ENCODE peak calls at places on chromosomes 16 and 17, in four cellular contexts. F is heart left ventricle, O is H54, H is testis. I is an unnamed sample.

GRCh38 chr16:65875362-65876199 is 490.9 kb upstream of the CDH5 start:
- DNase-seq in F (no peak), O (no peak), H (no peak), I (no peak)

GRCh38 chr16:51950118-51950517 is 596.8 kb downstream of the TOX3 start:
- DNase-seq in F (no peak), O (no peak), H (no peak), I (no peak)

GRCh38 chr16:84583995-84584394 is 33.9 kb downstream of the COTL1 start:
- DNase-seq in F (no peak), O (no peak), H (no peak), I (no peak)

GRCh38 chr17:50586421-50587247 is 26.1 kb downstream of the CACNA1G start:
- DNase-seq in F (no peak), O (no peak), H (no peak), I (no peak)

GRCh38 chr16:56355786-56356275 is 69.5 kb downstream of the AMFR start:
- DNase-seq in F (peak), O (no peak), H (peak), I (peak)

GRCh38 chr16:12625068-12625467 is 178.6 kb downstream of the CPPED1 start:
- DNase-seq in F (no peak), O (no peak), H (no peak), I (no peak)

GRCh38 chr17:43813386-43813785 is 19.6 kb downstream of the MPP3 start:
- DNase-seq in F (no peak), O (peak), H (no peak), I (no peak)

GRCh38 chr16:28882476-28883180 is 4.3 kb downstream of the ATP2A1 start:
- DNase-seq in F (no peak), O (no peak), H (no peak), I (no peak)

GRCh38 chr17:1067282-1067956 is 70.5 kb downstream of the TIMM22 start:
- DNase-seq in F (peak), O (no peak), H (no peak), I (no peak)

GRCh38 chr16:718922-719321 is 2.0 kb upstream of the ANTKMT start:
- DNase-seq in F (no peak), O (no peak), H (no peak), I (no peak)

GRCh38 chr17:39757931-39758873 is 20.5 kb downstream of the GRB7 start:
- DNase-seq in F (no peak), O (no peak), H (no peak), I (no peak)

GRCh38 chr17:14205992-14206461 is 30.6 kb downstream of the CDRT15 start:
- DNase-seq in F (peak), O (no peak), H (no peak), I (no peak)

GRCh38 chr16:2095315-2095853 is 40.3 kb downstream of the PKD1 start:
- DNase-seq in F (no peak), O (peak), H (no peak), I (no peak)

GRCh38 chr17:46264456-46265198 is 30.3 kb upstream of the LRRC37A start:
- DNase-seq in F (no peak), O (peak), H (no peak), I (no peak)

GRCh38 chr16:81855552-81856153 is 76.6 kb downstream of the PLCG2 start:
- DNase-seq in F (no peak), O (no peak), H (no peak), I (no peak)

GRCh38 chr16:383326-384020 is 1.7 kb upstream of the PGAP6 start:
- DNase-seq in F (no peak), O (no peak), H (no peak), I (no peak)

GRCh38 chr16:78275420-78275819 is 176.0 kb downstream of the WWOX start:
- DNase-seq in F (no peak), O (no peak), H (no peak), I (no peak)

GRCh38 chr17:32927724-32928526 is at the start of gene TMEM98:
- DNase-seq in F (peak), O (no peak), H (peak), I (peak)

GRCh38 chr17:37743612-37743874 is 1.3 kb downstream of the HNF1B start:
- DNase-seq in F (no peak), O (no peak), H (no peak), I (no peak)
- TF ChIP-seq POLR2A in F (no peak), O (no peak), H (no peak), I (no peak)

GRCh38 chr16:61946019-61946418 is 90.2 kb downstream of the CDH8 start:
- DNase-seq in F (no peak), O (no peak), H (no peak), I (no peak)
- TF ChIP-seq POLR2A in F (no peak), O (no peak), H (no peak), I (no peak)

DNA sequence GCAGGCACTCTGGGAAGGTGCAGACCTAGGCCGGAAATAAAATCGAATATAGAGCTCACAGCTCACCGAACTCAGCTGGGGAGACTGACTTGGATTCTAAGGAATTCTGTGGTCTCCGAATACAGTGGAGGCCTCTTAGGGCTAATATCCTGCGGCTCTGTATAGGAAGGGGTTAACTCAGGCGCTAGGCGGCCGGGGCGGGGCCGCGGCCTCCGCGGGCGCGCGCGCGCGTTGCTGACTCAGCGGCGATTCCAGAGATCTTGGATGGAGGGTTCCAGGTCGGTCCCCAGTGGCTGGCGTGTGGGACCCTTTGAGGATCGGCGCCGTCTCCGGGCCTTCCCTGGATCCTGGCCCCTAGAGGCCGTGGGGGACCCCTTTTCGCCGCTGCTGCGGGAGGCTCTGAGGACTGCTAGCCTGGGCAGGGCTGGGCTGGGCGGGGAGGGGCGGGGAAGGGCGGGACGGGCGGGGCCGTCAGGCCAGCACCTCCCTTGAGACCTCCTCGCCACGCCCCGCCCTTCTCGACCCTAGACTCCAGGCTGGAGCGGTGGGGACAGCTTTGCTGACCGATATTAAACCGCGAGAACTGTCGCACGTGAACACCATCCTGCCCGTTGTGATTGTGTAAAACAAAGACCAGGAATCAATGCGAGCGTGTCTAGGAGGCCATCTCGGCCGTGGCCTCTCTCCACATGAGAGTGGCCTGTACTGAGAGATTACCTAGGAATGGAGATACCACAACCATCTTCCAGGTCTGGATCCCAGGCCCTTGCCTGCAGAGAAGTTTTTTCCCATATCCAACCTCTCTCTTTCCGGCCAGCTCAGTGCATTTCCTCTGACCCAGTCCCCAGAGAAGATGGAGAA is 1.4 kb upstream of the PLEKHH3 start:
- DNase-seq in F (peak), O (peak), H (peak), I (peak)
- TF ChIP-seq POLR2A in F (peak), O (peak), H (no peak), I (peak)

GRCh38 chr17:5434984-5435383 is 4.0 kb downstream of the C1QBP start:
- DNase-seq in F (no peak), O (no peak), H (peak), I (no peak)

GRCh38 chr17:5438716-5439445 is at the start of gene C1QBP:
- DNase-seq in F (peak), O (peak), H (peak), I (peak)

GRCh38 chr17:5437721-5438317 is 1.1 kb downstream of the C1QBP start:
- DNase-seq in F (no peak), O (no peak), H (no peak), I (peak)

GRCh38 chr17:5443728-5444127 is 4.8 kb upstream of the C1QBP start:
- DNase-seq in F (no peak), O (no peak), H (no peak), I (no peak)

DNA sequence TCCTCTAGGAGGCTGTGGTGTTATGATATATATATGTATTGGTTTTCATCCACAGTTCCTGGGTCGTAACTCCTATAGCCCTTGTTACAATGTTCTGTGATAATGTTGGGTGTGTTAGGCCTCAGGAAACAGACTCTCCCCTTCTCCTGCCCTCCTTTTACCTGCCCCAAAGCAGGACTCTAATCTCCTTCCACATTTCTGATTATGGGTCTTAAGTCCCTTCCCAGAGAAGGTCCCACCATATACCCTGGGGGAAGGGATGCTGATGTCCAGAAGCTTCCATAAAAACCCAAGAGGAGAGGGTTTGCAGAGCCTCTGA is 450 bp upstream of the C1QBP start:
- DNase-seq in F (no peak), O (no peak), H (no peak), I (no peak)
- TF ChIP-seq POLR2A in F (no peak), O (no peak), H (no peak), I (no peak)

GRCh38 chr17:78114831-78115723 is 13.5 kb downstream of the TMC6 start:
- DNase-seq in F (no peak), O (no peak), H (no peak), I (no peak)

GRCh38 chr17:78111012-78111726 is 17.4 kb downstream of the TMC6 start:
- DNase-seq in F (no peak), O (no peak), H (no peak), I (no peak)

GRCh38 chr17:78111727-78112507 is 16.6 kb downstream of the TMC6 start:
- DNase-seq in F (no peak), O (no peak), H (no peak), I (no peak)

GRCh38 chr17:78113804-78114785 is 14.5 kb downstream of the TMC6 start:
- DNase-seq in F (no peak), O (no peak), H (no peak), I (no peak)

DNA sequence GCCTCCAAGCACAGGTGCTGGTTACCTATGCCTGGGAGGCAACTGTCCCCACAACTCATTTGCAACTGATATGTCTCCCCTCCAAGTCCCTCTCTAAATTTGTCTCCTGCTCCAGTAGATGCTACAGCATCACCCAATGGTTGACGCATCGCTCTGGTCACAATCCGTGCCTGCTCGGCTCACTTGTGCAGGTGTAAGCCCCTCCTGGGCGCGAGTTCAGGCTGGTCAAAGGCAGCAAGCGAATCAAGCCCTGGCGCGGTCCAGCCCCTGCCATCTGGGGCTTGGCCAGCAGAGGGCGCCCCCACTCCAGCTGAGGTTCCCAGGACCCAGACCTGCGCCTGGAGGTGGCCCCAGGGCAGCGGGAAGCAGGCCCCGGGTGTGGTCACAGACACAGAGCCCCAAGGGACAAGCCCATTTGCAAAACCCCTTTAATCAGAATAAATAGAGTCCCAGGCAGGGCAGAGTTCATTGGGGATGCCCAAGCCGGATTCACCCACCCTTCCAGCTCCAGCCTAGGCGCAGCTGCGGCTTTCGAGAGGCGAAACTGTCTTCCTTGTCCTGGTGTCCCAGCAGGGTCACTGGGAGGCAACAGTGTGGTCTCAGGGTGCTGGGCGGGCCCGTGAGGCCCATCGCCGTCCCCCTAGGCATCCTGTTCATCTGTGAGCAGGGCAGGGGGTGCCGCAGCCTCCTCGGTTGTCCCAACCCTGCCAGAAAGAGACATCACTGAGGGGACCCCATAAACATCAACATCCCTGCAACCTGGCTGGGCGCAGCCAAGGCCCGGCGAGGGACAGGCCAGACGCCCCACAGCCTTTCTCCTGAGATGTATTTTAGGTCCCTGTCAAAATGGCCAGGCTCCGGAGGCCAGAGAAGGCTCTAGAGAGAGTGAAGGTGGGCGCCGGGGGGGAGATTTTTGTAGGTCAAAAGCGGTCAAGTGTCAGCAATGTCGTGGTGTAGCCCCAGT is 15.8 kb downstream of the TMC6 start:
- DNase-seq in F (peak), O (peak), H (peak), I (peak)
- TF ChIP-seq POLR2A in F (no peak), O (no peak), H (no peak), I (no peak)

I was measured in erythroblast.